ENCODE peak calls at places on chromosomes 7 and 10, in seven cellular contexts. F is OCI-LY7, A is foreskin fibroblast, B is Peyer's patch, E is heart left ventricle, P is H1, D is heart right ventricle. U is an unnamed sample.

GRCh38 chr10:97801449-97801848 is 29.6 kb upstream of the SFRP5 start:
- DNase-seq in F (no peak), A (no peak), B (no peak), E (no peak), P (no peak), D (no peak), U (no peak)

GRCh38 chr10:127153166-127153565 is 43.2 kb downstream of the INSYN2A start:
- DNase-seq in F (no peak), A (peak), B (no peak), E (no peak), P (no peak), D (no peak), U (no peak)

GRCh38 chr7:107461938-107462533 is 7.8 kb upstream of the GPR22 start:
- DNase-seq in F (no peak), A (no peak), B (no peak), E (no peak), P (no peak), D (no peak), U (no peak)

GRCh38 chr7:92641921-92642511 is 51.8 kb upstream of the FAM133B start:
- DNase-seq in F (no peak), A (peak), B (no peak), E (no peak), P (no peak), D (no peak), U (no peak)

GRCh38 chr10:75356484-75356883 is 45.1 kb downstream of the ZNF503 start:
- DNase-seq in F (no peak), A (no peak), B (no peak), E (no peak), P (no peak), D (no peak), U (no peak)

GRCh38 chr7:304574-305409 is 14.8 kb downstream of the FOXL3 start:
- DNase-seq in F (no peak), A (no peak), B (no peak), E (no peak), P (no peak), D (no peak), U (no peak)

GRCh38 chr7:19133891-19134290 is 11.3 kb downstream of the FERD3L start:
- DNase-seq in F (no peak), A (peak), B (no peak), E (no peak), P (no peak), D (no peak), U (no peak)

GRCh38 chr7:77239471-77239870 is 39.9 kb upstream of the FGL2 start:
- DNase-seq in F (no peak), A (no peak), B (no peak), E (no peak), P (no peak), D (no peak), U (no peak)

GRCh38 chr10:117804470-117805011 is 242.2 kb downstream of the RAB11FIP2 start:
- DNase-seq in F (no peak), A (no peak), B (no peak), E (no peak), P (no peak), D (no peak), U (peak)

GRCh38 chr10:118721005-118721876 is 33.5 kb downstream of the CACUL1 start:
- DNase-seq in F (peak), A (peak), B (peak), E (no peak), P (peak), D (no peak), U (no peak)

GRCh38 chr7:41224063-41224763 is 478.7 kb downstream of the INHBA start:
- DNase-seq in F (no peak), A (peak), B (no peak), E (no peak), P (no peak), D (no peak), U (no peak)

GRCh38 chr7:134995239-134996096 is 9.2 kb downstream of the AGBL3 start:
- DNase-seq in F (no peak), A (no peak), B (no peak), E (no peak), P (no peak), D (no peak), U (no peak)

GRCh38 chr10:6170638-6171037 is 32.1 kb upstream of the PFKFB3 start:
- DNase-seq in F (no peak), A (no peak), B (no peak), E (peak), P (no peak), D (no peak), U (no peak)

GRCh38 chr10:72792288-72792687 is 100.3 kb downstream of the MCU start:
- DNase-seq in F (no peak), A (no peak), B (no peak), E (no peak), P (no peak), D (no peak), U (no peak)

GRCh38 chr10:93124580-93125318 is 51.1 kb downstream of the CYP26A1 start:
- DNase-seq in F (no peak), A (no peak), B (no peak), E (no peak), P (no peak), D (no peak), U (no peak)

GRCh38 chr7:106692450-106693051 is 31.6 kb upstream of the CCDC71L start:
- DNase-seq in F (no peak), A (no peak), B (no peak), E (no peak), P (no peak), D (no peak), U (no peak)

GRCh38 chr10:112151640-112152039 is 31.9 kb downstream of the GPAM start:
- DNase-seq in F (no peak), A (no peak), B (no peak), E (no peak), P (no peak), D (no peak), U (no peak)

GRCh38 chr10:116067825-116068224 is 205.2 kb downstream of the GFRA1 start:
- DNase-seq in F (no peak), A (no peak), B (no peak), E (no peak), P (no peak), D (no peak), U (no peak)

GRCh38 chr7:19009241-19009935 is 108.0 kb downstream of the TWIST1 start:
- DNase-seq in F (no peak), A (no peak), B (no peak), E (no peak), P (no peak), D (no peak), U (no peak)

GRCh38 chr10:109895095-109895818 is 28.1 kb downstream of the XPNPEP1 start:
- DNase-seq in F (no peak), A (peak), B (no peak), E (peak), P (no peak), D (peak), U (no peak)

GRCh38 chr10:61901829-61902447 is 439 bp downstream of the ARID5B start:
- DNase-seq in F (peak), A (no peak), B (peak), E (no peak), P (peak), D (no peak), U (no peak)

GRCh38 chr10:73060738-73061635 is 35.7 kb downstream of the P4HA1 start:
- DNase-seq in F (peak), A (no peak), B (no peak), E (no peak), P (no peak), D (no peak), U (no peak)

GRCh38 chr7:43439631-43440401 is 143.1 kb upstream of the STK17A start:
- DNase-seq in F (peak), A (peak), B (no peak), E (no peak), P (peak), D (peak), U (no peak)

GRCh38 chr10:98664329-98665042 is 217.8 kb upstream of the HPS1 start:
- DNase-seq in F (peak), A (no peak), B (no peak), E (no peak), P (peak), D (no peak), U (no peak)

GRCh38 chr10:123144697-123145541 is 3.0 kb upstream of the HMX2 start:
- DNase-seq in F (no peak), A (no peak), B (no peak), E (no peak), P (peak), D (no peak), U (no peak)

GRCh38 chr10:111392159-111392558 is 315.3 kb downstream of the ADRA2A start:
- DNase-seq in F (no peak), A (no peak), B (no peak), E (no peak), P (no peak), D (no peak), U (peak)

GRCh38 chr7:150432915-150433892 is 17.2 kb upstream of the GIMAP8 start:
- DNase-seq in F (no peak), A (no peak), B (peak), E (no peak), P (no peak), D (no peak), U (no peak)

GRCh38 chr10:93873427-93874115 is 20.2 kb upstream of the SLC35G1 start:
- DNase-seq in F (no peak), A (peak), B (no peak), E (no peak), P (no peak), D (no peak), U (peak)

GRCh38 chr10:89360153-89360552 is 17.7 kb upstream of the IFIT1B start:
- DNase-seq in F (no peak), A (no peak), B (no peak), E (no peak), P (no peak), D (no peak), U (no peak)

GRCh38 chr7:47816647-47817046 is 131.6 kb downstream of the PKD1L1 start:
- DNase-seq in F (no peak), A (peak), B (no peak), E (no peak), P (no peak), D (no peak), U (no peak)

GRCh38 chr10:31678139-31678536 is 250.5 kb downstream of the ARHGAP12 start:
- DNase-seq in F (no peak), A (no peak), B (no peak), E (peak), P (no peak), D (peak), U (no peak)

GRCh38 chr10:27448926-27449325 is 55.2 kb upstream of the RAB18 start:
- DNase-seq in F (no peak), A (peak), B (no peak), E (no peak), P (no peak), D (no peak), U (peak)

GRCh38 chr7:41185851-41186250 is 517.0 kb downstream of the INHBA start:
- DNase-seq in F (no peak), A (peak), B (no peak), E (no peak), P (no peak), D (no peak), U (no peak)

GRCh38 chr10:79547973-79548372 is 12.2 kb downstream of the SFTPA2 start:
- DNase-seq in F (no peak), A (no peak), B (no peak), E (no peak), P (no peak), D (no peak), U (no peak)

GRCh38 chr10:30630571-30630970 is 1.0 kb upstream of the LYZL2 start:
- DNase-seq in F (no peak), A (peak), B (no peak), E (no peak), P (no peak), D (no peak), U (no peak)

GRCh38 chr7:121138262-121138933 is 149.9 kb downstream of the CPED1 start:
- DNase-seq in F (peak), A (no peak), B (peak), E (no peak), P (no peak), D (no peak), U (no peak)

DNA sequence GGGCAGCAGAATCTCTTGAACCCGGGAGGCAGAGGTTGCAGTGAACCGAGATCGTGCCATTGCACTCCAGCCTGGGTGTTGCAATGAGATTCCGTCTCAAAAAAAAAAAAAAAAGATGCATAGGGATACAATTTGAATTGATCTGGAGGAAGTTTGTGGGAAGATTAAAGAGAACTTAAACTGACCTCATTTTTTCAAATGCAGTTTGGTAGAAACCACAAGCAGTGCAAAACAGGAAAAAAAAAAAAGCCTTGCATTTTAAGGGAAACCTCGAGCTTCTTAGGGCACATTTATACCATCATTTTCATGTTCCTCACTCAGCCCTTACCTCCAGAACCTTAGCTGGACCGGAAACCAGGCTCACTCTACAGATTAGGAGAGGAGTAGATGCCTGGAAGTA is 2.8 kb downstream of the KCTD7 start:
- DNase-seq in F (peak), A (no peak), B (peak), E (no peak), P (no peak), D (no peak), U (no peak)
- H3K4me3 ChIP-seq in F (peak), A (no peak), B (no peak), E (no peak), P (no peak), D (no peak), U (no peak)

GRCh38 chr7:140397784-140398750 is at the start of gene SLC37A3:
- DNase-seq in F (peak), A (peak), B (peak), E (peak), P (peak), D (peak), U (peak)
- TF ChIP-seq CTCF in F (no peak), A (no peak), B (peak), E (peak), P (no peak), D (peak), U (no peak)

DNA sequence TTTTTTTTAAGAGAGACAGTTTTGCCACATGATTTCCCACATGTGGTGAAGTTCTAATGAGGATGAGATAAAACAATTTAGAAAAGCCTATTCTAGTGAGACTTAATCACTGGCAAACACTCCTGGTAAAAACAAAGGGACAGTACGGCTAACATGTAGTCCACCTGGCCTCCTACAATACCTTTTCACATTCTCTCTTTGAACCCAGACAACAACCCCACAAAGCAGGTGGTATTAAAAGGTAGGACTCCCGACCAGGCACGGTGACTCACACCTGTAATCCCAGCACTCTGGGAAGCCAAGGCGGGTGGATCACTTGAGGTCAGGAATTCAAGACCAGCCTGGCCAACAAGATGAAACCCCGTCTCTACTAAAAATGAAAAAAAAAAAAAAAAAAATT is 12.4 kb downstream of the PARD3 start:
- DNase-seq in F (no peak), A (no peak), B (no peak), E (no peak), P (no peak), D (no peak), U (no peak)
- H3K4me3 ChIP-seq in F (no peak), A (no peak), B (no peak), E (no peak), P (no peak), D (no peak), U (no peak)

GRCh38 chr10:59805043-59805442 is 51.8 kb upstream of the MRLN start:
- DNase-seq in F (peak), A (no peak), B (no peak), E (no peak), P (peak), D (no peak), U (no peak)

GRCh38 chr10:59812541-59813122 is 59.4 kb upstream of the MRLN start:
- DNase-seq in F (no peak), A (no peak), B (no peak), E (no peak), P (no peak), D (no peak), U (no peak)

GRCh38 chr10:59808896-59809643 is 55.8 kb upstream of the MRLN start:
- DNase-seq in F (peak), A (peak), B (peak), E (peak), P (peak), D (peak), U (peak)

GRCh38 chr10:59807629-59808620 is 54.7 kb upstream of the MRLN start:
- DNase-seq in F (no peak), A (no peak), B (no peak), E (peak), P (no peak), D (peak), U (no peak)

DNA sequence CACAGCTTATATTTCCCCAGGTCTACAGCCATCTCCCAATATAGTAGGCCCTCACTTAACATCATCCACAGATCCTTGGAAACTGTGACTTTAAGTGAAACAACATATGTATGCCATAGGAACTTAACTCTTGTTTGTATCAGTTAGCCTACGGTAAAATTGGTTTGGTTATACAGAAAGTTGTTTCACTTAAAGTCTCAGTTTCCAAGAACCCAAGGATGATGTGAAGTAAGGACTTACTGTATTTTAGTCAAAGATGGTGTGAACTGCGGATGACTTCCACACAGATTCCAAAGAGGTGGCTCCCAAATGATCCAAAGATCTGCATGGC is 56.4 kb upstream of the MRLN start:
- DNase-seq in F (no peak), A (no peak), B (no peak), E (no peak), P (no peak), D (no peak), U (no peak)
- TF ChIP-seq CTCF in F (peak), A (no peak), B (no peak), E (no peak), P (no peak), D (no peak), U (no peak)

DNA sequence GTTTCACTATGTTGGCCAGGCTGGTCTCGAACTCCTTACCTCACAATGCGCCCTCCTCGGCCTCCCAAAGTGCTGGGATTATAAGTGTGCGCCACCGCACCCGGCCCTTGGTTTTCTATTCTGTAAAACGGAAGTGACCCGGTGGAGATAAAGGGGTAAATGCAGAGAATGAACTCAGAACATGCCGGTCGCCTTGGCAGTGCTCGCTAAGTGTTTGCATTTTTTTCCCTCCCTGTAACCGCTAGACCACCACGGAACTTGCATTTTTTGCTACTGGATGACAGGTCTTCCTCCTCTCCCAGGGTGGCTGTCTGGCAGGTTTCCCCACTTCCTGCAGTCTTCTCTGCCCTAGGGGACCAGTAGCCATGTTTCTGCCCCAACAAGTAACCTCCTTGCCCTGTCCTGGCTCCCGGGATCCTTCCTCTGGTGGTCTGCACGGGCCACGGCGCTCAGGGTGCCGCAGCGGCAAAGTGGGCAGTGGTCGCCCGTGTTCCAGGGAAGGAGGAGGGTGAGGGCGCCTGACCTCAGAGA is 18.8 kb upstream of the GNA12 start:
- DNase-seq in F (no peak), A (no peak), B (no peak), E (peak), P (no peak), D (no peak), U (no peak)
- H3K4me3 ChIP-seq in F (no peak), A (no peak), B (no peak), E (peak), P (no peak), D (peak), U (no peak)

GRCh38 chr10:106682175-106682574 is 482.3 kb downstream of the SORCS1 start:
- DNase-seq in F (no peak), A (no peak), B (no peak), E (no peak), P (no peak), D (no peak), U (no peak)
- TF ChIP-seq CTCF in F (no peak), A (no peak), B (no peak), E (peak), P (no peak), D (peak), U (no peak)

GRCh38 chr10:14068851-14069250 is 261.9 kb downstream of the FRMD4A start:
- DNase-seq in F (no peak), A (no peak), B (no peak), E (no peak), P (no peak), D (no peak), U (no peak)

GRCh38 chr10:14072541-14072940 is 258.2 kb downstream of the FRMD4A start:
- DNase-seq in F (no peak), A (no peak), B (no peak), E (no peak), P (no peak), D (no peak), U (no peak)

GRCh38 chr10:14071956-14072355 is 258.8 kb downstream of the FRMD4A start:
- DNase-seq in F (no peak), A (no peak), B (no peak), E (no peak), P (no peak), D (no peak), U (no peak)

DNA sequence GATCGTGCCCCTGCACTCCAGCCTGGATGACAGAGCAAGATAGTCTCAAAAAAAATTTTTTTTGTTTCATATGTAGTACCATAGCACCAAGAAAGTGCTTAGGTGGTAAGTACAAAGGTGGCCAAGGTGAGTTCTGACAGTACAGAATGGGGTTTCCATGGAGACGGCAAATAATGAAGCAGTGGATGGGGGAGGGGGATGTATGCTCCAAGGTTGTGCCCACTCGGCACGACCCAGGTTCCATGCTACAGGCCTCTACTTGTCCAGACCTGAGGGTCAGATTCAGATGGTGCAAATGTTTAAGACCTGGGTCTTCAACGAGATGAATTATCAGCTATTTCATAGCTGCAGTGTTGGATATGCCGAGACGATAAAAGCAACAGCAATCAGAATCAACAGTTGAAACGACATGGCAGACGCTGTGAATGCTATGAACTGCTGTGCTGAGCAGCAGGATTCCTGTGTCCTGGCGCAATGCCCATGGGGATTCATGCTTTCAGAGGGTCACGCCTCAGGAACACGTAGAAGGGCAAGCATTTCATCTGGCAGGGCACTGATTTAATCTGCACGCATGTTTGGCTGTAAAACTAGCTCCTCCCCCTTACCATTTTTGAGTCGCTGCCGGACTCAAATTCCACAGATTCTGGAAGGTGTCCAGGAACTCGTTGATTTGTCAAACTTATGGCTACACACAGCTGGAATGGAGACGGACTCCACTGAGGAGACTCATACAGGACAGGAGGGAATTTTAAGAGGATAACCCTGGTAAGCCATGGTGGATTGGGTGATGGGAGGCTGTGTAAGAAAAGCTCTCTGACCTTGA is 256.5 kb downstream of the FRMD4A start:
- DNase-seq in F (no peak), A (peak), B (peak), E (peak), P (no peak), D (peak), U (peak)
- H3K4me3 ChIP-seq in F (no peak), A (no peak), B (no peak), E (peak), P (no peak), D (peak), U (peak)

GRCh38 chr7:74115326-74115725 is 31.7 kb downstream of the LIMK1 start:
- DNase-seq in F (no peak), A (no peak), B (no peak), E (no peak), P (peak), D (no peak), U (no peak)
- TF ChIP-seq CTCF in F (peak), A (no peak), B (no peak), E (no peak), P (peak), D (no peak), U (peak)